ENCODE peak calls at places on chromosomes 7 and 10, in four cellular contexts. A is uterus, Q is RWPE1, J is cardiac muscle cell. Z is an unnamed sample.
A peak's percentile ranks its signal among the peaks of the same experiment; 100 is the strongest.

GRCh38 chr7:144474800-144475521 is 71.5 kb upstream of the NOBOX start:
- DNase-seq in A (no peak), Q (no peak), J (no peak), Z (no peak)

GRCh38 chr7:111090834-111091233 is at the start of gene LRRN3:
- DNase-seq in Q (no peak), A (no peak), J (peak; percentile 61), Z (peak; percentile 89)

GRCh38 chr10:547591-548081 is 141.8 kb downstream of the DIP2C start:
- DNase-seq in Q (no peak), J (no peak), A (no peak), Z (no peak)

GRCh38 chr10:132142396-132143161 is 44.2 kb upstream of the DPYSL4 start:
- DNase-seq in A (no peak), Q (peak; percentile 62), J (peak; percentile 27), Z (no peak)

GRCh38 chr7:92831716-92832622 is 4.4 kb downstream of the CDK6 start:
- DNase-seq in J (peak; percentile 80), Q (peak; percentile 28), A (no peak), Z (peak; percentile 90)

GRCh38 chr7:151024435-151025056 is at the start of gene ATG9B:
- DNase-seq in Q (no peak), J (no peak), A (no peak), Z (no peak)

GRCh38 chr10:30987463-30987862 is 44.2 kb downstream of the ZNF438 start:
- DNase-seq in J (no peak), Q (no peak), A (no peak), Z (no peak)

GRCh38 chr10:78507761-78508160 is 474.1 kb downstream of the RPS24 start:
- DNase-seq in J (no peak), A (peak; percentile 43), Q (no peak), Z (no peak)

GRCh38 chr7:140540142-140540777 is 61.0 kb upstream of the MKRN1 start:
- DNase-seq in A (no peak), J (no peak), Q (no peak), Z (no peak)

GRCh38 chr10:7960108-7960507 is 94.4 kb upstream of the GATA3 start:
- DNase-seq in J (no peak), A (no peak), Q (no peak), Z (no peak)

GRCh38 chr10:101397140-101397539 is 43.2 kb downstream of the BTRC start:
- DNase-seq in A (peak; percentile 17), Q (peak; percentile 26), J (peak; percentile 87), Z (peak; percentile 89)

GRCh38 chr10:90313548-90314325 is 544.1 kb downstream of the HTR7 start:
- DNase-seq in J (no peak), Q (peak; percentile 89), A (no peak), Z (peak; percentile 53)

GRCh38 chr10:88386878-88387773 is 196.0 kb downstream of the RNLS start:
- DNase-seq in Q (peak; percentile 60), A (peak; percentile 54), J (peak; percentile 92), Z (peak; percentile 96)

GRCh38 chr7:21754963-21755362 is 190.7 kb downstream of the CDCA7L start:
- DNase-seq in Q (no peak), J (no peak), A (no peak), Z (no peak)

GRCh38 chr10:100730739-100731602 is 14.4 kb upstream of the PAX2 start:
- DNase-seq in J (peak; percentile 48), A (no peak), Q (no peak), Z (peak; percentile 31)

GRCh38 chr7:76278540-76278939 is 23.9 kb upstream of the HSPB1 start:
- DNase-seq in A (no peak), Q (no peak), J (no peak), Z (no peak)

GRCh38 chr10:88110355-88110754 is 246.9 kb downstream of the PTEN start:
- DNase-seq in Q (peak; percentile 67), J (no peak), A (no peak), Z (peak; percentile 74)

GRCh38 chr10:131886181-131886716 is 14.6 kb upstream of the PPP2R2D start:
- DNase-seq in A (no peak), J (no peak), Q (no peak), Z (no peak)

GRCh38 chr7:159009951-159010350 is 134.7 kb downstream of the VIPR2 start:
- DNase-seq in A (no peak), Q (no peak), J (no peak), Z (no peak)
- H3K27ac ChIP-seq in A (no peak overlapping the region), Q (no peak overlapping the region), J (no peak overlapping the region), Z (no peak overlapping the region)

DNA sequence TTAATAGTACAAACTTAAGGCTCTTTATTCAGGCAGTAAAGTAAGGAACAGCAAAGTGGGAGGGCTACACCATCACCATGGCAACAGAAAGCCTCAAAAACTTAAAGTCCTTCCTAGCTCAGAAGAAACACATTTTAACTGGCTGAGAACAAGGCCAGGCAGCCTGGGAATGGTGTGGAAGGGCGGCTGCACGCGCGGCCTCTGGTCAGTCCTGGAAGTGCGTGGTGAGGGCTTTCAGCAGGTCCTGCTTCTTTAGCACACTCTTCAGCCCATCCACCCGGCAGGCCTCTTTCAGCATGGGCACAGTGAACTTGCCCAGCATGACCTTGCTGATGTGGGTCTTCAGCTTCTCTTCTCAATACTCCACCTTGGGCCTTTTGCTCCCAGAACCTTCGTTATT is 133.0 kb downstream of the CYP26A1 start:
- DNase-seq in J (peak; percentile 9), A (no peak), Q (no peak), Z (no peak)
- TF ChIP-seq CTCF in J (no peak), A (no peak), Q (no peak), Z (peak; percentile 15)

GRCh38 chr7:26197153-26198115 is 3.1 kb downstream of the HNRNPA2B1 start:
- DNase-seq in A (no peak), J (no peak), Q (no peak), Z (no peak)
- H3K27ac ChIP-seq in A (peak overlapping the region; percentile 100), J (no peak overlapping the region), Q (no peak overlapping the region), Z (no peak overlapping the region)

GRCh38 chr10:61042533-61042932 is 98.5 kb upstream of the RHOBTB1 start:
- DNase-seq in J (no peak), A (no peak), Q (no peak), Z (no peak)
- TF ChIP-seq CTCF in J (no peak), A (no peak), Q (no peak), Z (no peak)

DNA sequence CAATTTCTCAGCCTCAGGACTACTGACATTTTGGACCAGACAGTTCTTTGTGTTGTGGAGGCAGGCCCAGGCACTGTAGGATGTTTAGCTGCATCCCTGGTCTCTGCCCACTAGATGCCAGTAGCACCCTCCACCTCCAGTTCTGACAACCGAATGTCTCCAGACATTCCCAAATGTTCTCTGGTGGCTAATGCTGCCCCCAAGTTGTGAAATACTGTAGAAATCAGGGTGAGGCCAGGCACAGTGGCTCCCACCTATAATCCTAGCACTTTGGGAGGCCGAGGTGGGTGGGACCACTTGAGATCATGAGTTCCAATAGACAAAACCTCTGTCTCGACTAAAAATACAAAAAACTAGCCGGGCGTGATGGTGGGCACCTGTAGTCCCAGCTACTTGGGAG is 18.2 kb downstream of the HNRNPF start:
- DNase-seq in Q (no peak), A (no peak), J (peak; percentile 61), Z (peak; percentile 38)
- H3K27ac ChIP-seq in Q (peak overlapping the region; percentile 59), A (no peak overlapping the region), J (peak overlapping the region; percentile 62), Z (no peak overlapping the region)

GRCh38 chr7:85019778-85020177 is 167.1 kb downstream of the SEMA3D start:
- DNase-seq in J (no peak), Q (no peak), A (no peak), Z (no peak)

GRCh38 chr7:85018498-85018897 is 168.4 kb downstream of the SEMA3D start:
- DNase-seq in A (no peak), Q (no peak), J (peak; percentile 31), Z (no peak)

GRCh38 chr7:85010306-85010705 is 176.6 kb downstream of the SEMA3D start:
- DNase-seq in J (no peak), A (no peak), Q (no peak), Z (no peak)

GRCh38 chr7:85019176-85019575 is 167.7 kb downstream of the SEMA3D start:
- DNase-seq in J (no peak), Q (no peak), A (no peak), Z (no peak)

GRCh38 chr7:85014936-85015335 is 171.9 kb downstream of the SEMA3D start:
- DNase-seq in A (no peak), J (no peak), Q (no peak), Z (no peak)
- TF ChIP-seq CTCF in A (no peak), J (peak; percentile 3), Q (no peak), Z (peak; percentile 34)

GRCh38 chr10:97456686-97457065 is 10.7 kb downstream of the ZDHHC16 start:
- DNase-seq in A (no peak), Q (no peak), J (no peak), Z (no peak)
- H3K27ac ChIP-seq in A (no peak overlapping the region), Q (peak overlapping the region; percentile 45), J (peak overlapping the region; percentile 83), Z (no peak overlapping the region)

DNA sequence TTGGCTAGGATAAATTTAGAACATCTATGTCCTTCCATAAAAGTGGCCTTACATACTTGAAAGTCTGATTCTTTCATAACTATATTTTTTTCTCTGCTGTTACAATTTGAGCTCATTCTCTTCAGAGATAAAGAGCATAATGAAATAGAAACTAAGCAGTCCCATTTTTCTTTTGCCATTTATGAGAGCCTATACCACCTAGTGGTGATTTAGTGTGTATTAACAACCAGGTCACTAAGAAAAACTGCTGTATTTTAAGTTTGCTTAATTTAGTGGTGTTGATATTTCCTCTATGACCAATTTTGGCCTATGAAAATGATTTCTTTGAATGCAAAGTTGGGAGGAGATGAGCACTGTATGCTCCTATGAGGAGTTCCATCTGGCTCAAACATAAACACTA is 88.7 kb upstream of the ZWINT start:
- DNase-seq in A (no peak), Q (no peak), J (no peak), Z (no peak)
- TF ChIP-seq CTCF in A (no peak), Q (no peak), J (no peak), Z (no peak)

GRCh38 chr7:152313217-152313616 is 122.6 kb downstream of the KMT2C start:
- DNase-seq in A (no peak), Q (no peak), J (no peak), Z (no peak)
- H3K27ac ChIP-seq in A (peak overlapping the region; percentile 22), Q (no peak overlapping the region), J (no peak overlapping the region), Z (no peak overlapping the region)